ENCODE peak calls at places on chromosomes 11 and 22, in seven cellular contexts. U, S, V, J, O, D and G are unnamed samples.

GRCh38 chr11:132177106-132177505 is 806.7 kb downstream of the NTM start:
- DNase-seq in U (peak; percentile 68), S (no peak), V (peak; percentile 56), J (peak; percentile 80), O (peak; percentile 75), D (no peak), G (peak; percentile 53)

GRCh38 chr22:17149073-17149815 is 9.8 kb downstream of the HDHD5 start:
- DNase-seq in U (no peak), S (peak; percentile 59), V (no peak), J (no peak), O (no peak), D (no peak), G (no peak)

GRCh38 chr11:849951-850776 is 7.5 kb downstream of the TSPAN4 start:
- DNase-seq in U (no peak), S (no peak), V (no peak), J (no peak), O (no peak), D (no peak), G (no peak)

GRCh38 chr22:24894220-24894975 is 52.1 kb downstream of the LHFPL7 start:
- DNase-seq in U (peak; percentile 96), S (no peak), V (peak; percentile 88), J (peak; percentile 15), O (peak; percentile 99), D (peak; percentile 94), G (peak; percentile 98)

GRCh38 chr11:48044577-48044976 is 64.2 kb downstream of the PTPRJ start:
- DNase-seq in U (no peak), S (peak; percentile 80), V (no peak), J (no peak), O (no peak), D (no peak), G (no peak)

GRCh38 chr11:115659061-115659963 is 155.1 kb upstream of the CADM1 start:
- DNase-seq in U (no peak), S (no peak), V (no peak), J (peak; percentile 68), O (no peak), D (no peak), G (peak; percentile 44)

GRCh38 chr11:133181672-133182071 is 350.6 kb downstream of the OPCML start:
- DNase-seq in U (no peak), S (no peak), V (no peak), J (no peak), O (no peak), D (no peak), G (no peak)

GRCh38 chr11:1548221-1549070 is 23.6 kb downstream of the DUSP8 start:
- DNase-seq in U (peak; percentile 60), S (no peak), V (peak; percentile 40), J (peak; percentile 76), O (peak; percentile 40), D (peak; percentile 76), G (peak; percentile 36)

GRCh38 chr11:123558536-123559315 is 95.7 kb downstream of the SCN3B start:
- DNase-seq in U (no peak), S (no peak), V (no peak), J (no peak), O (no peak), D (no peak), G (no peak)

GRCh38 chr22:37314315-37315046 is 32.2 kb downstream of the CYTH4 start:
- DNase-seq in U (peak; percentile 50), S (peak; percentile 81), V (no peak), J (no peak), O (no peak), D (no peak), G (no peak)

GRCh38 chr22:30887861-30888260 is 80.7 kb downstream of the MORC2 start:
- DNase-seq in U (no peak), S (no peak), V (no peak), J (no peak), O (no peak), D (no peak), G (no peak)

GRCh38 chr11:76074178-76075112 is 131.9 kb downstream of the WNT11 start:
- DNase-seq in U (peak; percentile 39), S (no peak), V (peak; percentile 75), J (no peak), O (peak; percentile 59), D (no peak), G (peak; percentile 20)

GRCh38 chr11:66494935-66495334 is 14.7 kb downstream of the DPP3 start:
- DNase-seq in U (no peak), S (no peak), V (no peak), J (peak; percentile 60), O (no peak), D (no peak), G (no peak)

GRCh38 chr11:16817321-16817720 is 78.9 kb downstream of the C11orf58 start:
- DNase-seq in U (no peak), S (no peak), V (no peak), J (no peak), O (no peak), D (no peak), G (no peak)

GRCh38 chr11:16816358-16817270 is 78.2 kb downstream of the C11orf58 start:
- DNase-seq in U (no peak), S (peak; percentile 58), V (no peak), J (no peak), O (no peak), D (no peak), G (no peak)

GRCh38 chr11:16820324-16821092 is 82.1 kb downstream of the C11orf58 start:
- DNase-seq in U (peak; percentile 87), S (peak; percentile 89), V (peak; percentile 78), J (peak; percentile 85), O (peak; percentile 86), D (peak; percentile 88), G (peak; percentile 64)

GRCh38 chr11:16815047-16815767 is 76.8 kb downstream of the C11orf58 start:
- DNase-seq in U (peak; percentile 58), S (peak; percentile 83), V (peak; percentile 51), J (no peak), O (peak; percentile 36), D (peak; percentile 79), G (peak; percentile 22)

DNA sequence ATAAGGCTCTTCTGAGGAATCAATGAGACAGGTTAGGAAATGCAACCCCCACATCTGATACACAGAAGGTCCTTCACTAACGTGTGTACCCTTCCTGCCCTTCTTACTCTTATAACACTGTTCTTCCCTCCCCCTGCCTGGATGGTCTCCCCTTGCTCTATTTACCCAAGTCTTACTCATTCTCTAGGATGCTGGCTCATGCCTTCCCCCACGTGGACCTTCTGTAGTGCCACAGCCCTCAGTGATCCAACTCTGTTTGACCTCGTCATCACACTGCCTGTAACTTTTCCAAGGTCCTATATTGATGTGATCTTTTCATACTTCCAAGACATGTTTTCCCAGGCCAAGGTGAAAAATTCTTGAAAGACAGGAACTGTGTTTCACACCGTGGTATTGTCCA is 79.8 kb downstream of the C11orf58 start:
- DNase-seq in U (no peak), S (no peak), V (no peak), J (no peak), O (no peak), D (no peak), G (peak; percentile 44)
- TF ChIP-seq CTCF in U (no peak), S (no peak), V (no peak), J (no peak), O (no peak), D (no peak), G (no peak)

GRCh38 chr11:74493816-74494630 is 499 bp upstream of the LIPT2 start:
- DNase-seq in U (peak; percentile 16), S (no peak), V (peak; percentile 33), J (peak; percentile 34), O (no peak), D (no peak), G (peak; percentile 97)
- TF ChIP-seq CTCF in U (no peak), S (no peak), V (no peak), J (peak; percentile 23), O (no peak), D (no peak), G (no peak)

DNA sequence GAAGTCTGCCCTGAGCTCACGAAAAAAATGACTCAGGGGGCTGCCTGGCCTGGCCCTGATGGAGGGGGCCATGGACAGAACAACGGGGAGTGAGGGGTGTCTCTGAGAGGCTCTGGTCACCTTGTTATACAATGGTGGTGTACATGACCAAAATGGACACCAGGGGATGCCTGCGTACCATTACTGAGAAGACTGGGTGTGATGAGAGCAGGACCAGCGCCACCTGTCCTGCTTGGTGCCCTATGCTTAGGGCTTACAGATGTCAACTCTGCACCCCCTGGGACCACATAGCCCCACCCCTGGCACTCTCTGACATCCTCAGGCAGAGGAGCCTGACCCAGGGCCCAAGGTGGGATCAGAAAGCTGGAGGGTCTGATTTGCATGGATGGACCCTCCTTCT is 104.8 kb downstream of the ZNF280B start:
- DNase-seq in U (no peak), S (no peak), V (no peak), J (no peak), O (no peak), D (peak; percentile 38), G (no peak)
- TF ChIP-seq CTCF in U (no peak), S (no peak), V (no peak), J (no peak), O (no peak), D (no peak), G (no peak)

DNA sequence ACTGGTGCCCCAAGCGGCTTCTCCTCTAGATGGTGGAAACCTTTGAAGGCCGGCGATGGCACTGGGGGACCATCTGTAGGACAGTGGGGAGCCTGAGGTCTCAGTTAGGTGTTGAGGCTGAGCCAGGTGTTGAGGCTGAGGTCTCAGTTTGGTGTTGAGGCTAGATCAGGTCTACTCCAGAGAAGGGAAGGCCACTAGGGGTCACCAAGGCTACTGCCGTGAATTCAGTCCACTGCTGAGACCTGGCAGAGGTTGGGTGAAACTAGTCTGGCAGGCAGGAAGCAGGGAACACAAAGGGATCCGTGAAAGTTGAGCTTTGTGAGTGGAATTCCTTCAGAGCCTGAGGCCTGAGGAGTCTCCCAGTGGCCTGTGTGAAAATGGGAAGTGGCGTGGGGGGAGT is 123.8 kb upstream of the FGF3 start:
- DNase-seq in U (no peak), S (peak; percentile 55), V (peak; percentile 14), J (peak; percentile 51), O (no peak), D (no peak), G (no peak)
- TF ChIP-seq CTCF in U (no peak), S (no peak), V (peak; percentile 32), J (peak; percentile 40), O (no peak), D (no peak), G (no peak)

DNA sequence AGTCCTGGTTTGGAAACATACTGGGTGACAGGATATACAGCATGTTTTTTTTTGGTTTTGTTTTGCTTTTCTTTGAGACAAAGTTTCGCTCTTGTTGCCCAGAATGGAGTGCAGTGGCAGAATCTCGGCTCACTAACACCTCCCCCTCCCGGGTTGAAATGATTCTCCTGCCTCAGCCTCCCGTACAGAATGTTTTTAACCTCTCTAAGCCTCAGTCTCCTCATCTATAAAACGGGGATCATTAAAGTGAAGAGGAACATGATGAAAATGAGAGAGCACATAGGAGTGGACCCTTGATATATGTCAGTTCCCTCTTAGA is 28.1 kb upstream of the SCARF2 start:
- DNase-seq in U (no peak), S (no peak), V (no peak), J (no peak), O (no peak), D (no peak), G (no peak)
- TF ChIP-seq CTCF in U (no peak), S (no peak), V (no peak), J (no peak), O (no peak), D (no peak), G (no peak)

GRCh38 chr11:114280696-114281095 is 15.5 kb upstream of the NNMT start:
- DNase-seq in U (peak; percentile 95), S (peak; percentile 83), V (peak; percentile 96), J (peak; percentile 92), O (peak; percentile 92), D (no peak), G (peak; percentile 43)
- TF ChIP-seq CTCF in U (peak; percentile 71), S (peak; percentile 66), V (peak; percentile 88), J (peak; percentile 70), O (peak; percentile 80), D (peak; percentile 30), G (peak; percentile 56)